ENCODE peak calls at places on chromosome 9, in ten cellular contexts. W is breast epithelium; V is neural progenitor cell; X is foreskin keratinocyte; G is PC-9; Z is CD8-positive, alpha-beta T cell; K is OCI-LY7; B is left lung; Y is mesendoderm; P is adipocyte. C is an unnamed sample. For H3K4me1, the result is how much of the 10 kb centered on the place peaks cover.

GRCh38 chr9:131755541-131756198 is 15.8 kb upstream of the RAPGEF1 start:
- DNase-seq in W (peak), V (peak), X (peak), G (peak), Z (peak), K (peak), B (peak), Y (peak), P (peak), C (peak)

GRCh38 chr9:136769710-136770191 is 5.4 kb upstream of the LCN15 start:
- DNase-seq in W (no peak), V (peak), X (no peak), G (peak), Z (peak), K (peak), B (no peak), Y (peak), P (peak), C (no peak)

GRCh38 chr9:89481161-89481915 is 16.6 kb downstream of the SEMA4D start:
- DNase-seq in W (no peak), V (no peak), X (no peak), G (no peak), Z (peak), K (peak), B (no peak), Y (no peak), P (no peak), C (no peak)

GRCh38 chr9:132833451-132834130 is 44.5 kb downstream of the AK8 start:
- DNase-seq in W (no peak), V (no peak), X (no peak), G (no peak), Z (no peak), K (no peak), B (no peak), Y (no peak), P (no peak), C (no peak)

GRCh38 chr9:91835632-91836031 is 114.4 kb downstream of the ROR2 start:
- DNase-seq in W (no peak), V (no peak), X (no peak), G (no peak), Z (no peak), K (peak), B (no peak), Y (no peak), P (no peak), C (no peak)

GRCh38 chr9:89592963-89593775 is 11.6 kb upstream of the GADD45G start:
- DNase-seq in W (no peak), V (peak), X (peak), G (peak), Z (peak), K (no peak), B (no peak), Y (peak), P (peak), C (no peak)

GRCh38 chr9:89013660-89014059 is 22.4 kb downstream of the S1PR3 start:
- DNase-seq in W (peak), V (no peak), X (no peak), G (no peak), Z (no peak), K (no peak), B (no peak), Y (no peak), P (no peak), C (no peak)

GRCh38 chr9:115291841-115292240 is 173.9 kb upstream of the TNC start:
- DNase-seq in W (no peak), V (no peak), X (peak), G (peak), Z (no peak), K (no peak), B (peak), Y (peak), P (peak), C (no peak)

GRCh38 chr9:27184556-27185351 is 75.7 kb downstream of the TEK start:
- DNase-seq in W (no peak), V (no peak), X (peak), G (no peak), Z (no peak), K (no peak), B (no peak), Y (no peak), P (no peak), C (no peak)

GRCh38 chr9:111483419-111483861 is 743 bp downstream of the ECPAS start:
- DNase-seq in W (no peak), V (no peak), X (no peak), G (no peak), Z (no peak), K (peak), B (no peak), Y (no peak), P (no peak), C (no peak)

GRCh38 chr9:120708526-120709224 is 5.6 kb downstream of the MEGF9 start:
- DNase-seq in W (no peak), V (no peak), X (peak), G (no peak), Z (no peak), K (no peak), B (no peak), Y (no peak), P (peak), C (no peak)

GRCh38 chr9:138119202-138120027 is 241.8 kb downstream of the CACNA1B start:
- DNase-seq in W (no peak), V (no peak), X (no peak), G (no peak), Z (no peak), K (no peak), B (peak), Y (no peak), P (no peak), C (no peak)

GRCh38 chr9:38026021-38026809 is 42.8 kb downstream of the SHB start:
- DNase-seq in W (no peak), V (no peak), X (peak), G (peak), Z (no peak), K (no peak), B (no peak), Y (peak), P (peak), C (peak)

GRCh38 chr9:38027714-38028113 is 41.3 kb downstream of the SHB start:
- DNase-seq in W (no peak), V (no peak), X (no peak), G (no peak), Z (no peak), K (no peak), B (no peak), Y (no peak), P (no peak), C (no peak)

GRCh38 chr9:38024036-38024681 is 44.9 kb downstream of the SHB start:
- DNase-seq in W (peak), V (peak), X (peak), G (peak), Z (no peak), K (no peak), B (peak), Y (peak), P (peak), C (no peak)

GRCh38 chr9:38025166-38025565 is 43.9 kb downstream of the SHB start:
- DNase-seq in W (no peak), V (no peak), X (no peak), G (no peak), Z (no peak), K (no peak), B (no peak), Y (peak), P (no peak), C (no peak)

DNA sequence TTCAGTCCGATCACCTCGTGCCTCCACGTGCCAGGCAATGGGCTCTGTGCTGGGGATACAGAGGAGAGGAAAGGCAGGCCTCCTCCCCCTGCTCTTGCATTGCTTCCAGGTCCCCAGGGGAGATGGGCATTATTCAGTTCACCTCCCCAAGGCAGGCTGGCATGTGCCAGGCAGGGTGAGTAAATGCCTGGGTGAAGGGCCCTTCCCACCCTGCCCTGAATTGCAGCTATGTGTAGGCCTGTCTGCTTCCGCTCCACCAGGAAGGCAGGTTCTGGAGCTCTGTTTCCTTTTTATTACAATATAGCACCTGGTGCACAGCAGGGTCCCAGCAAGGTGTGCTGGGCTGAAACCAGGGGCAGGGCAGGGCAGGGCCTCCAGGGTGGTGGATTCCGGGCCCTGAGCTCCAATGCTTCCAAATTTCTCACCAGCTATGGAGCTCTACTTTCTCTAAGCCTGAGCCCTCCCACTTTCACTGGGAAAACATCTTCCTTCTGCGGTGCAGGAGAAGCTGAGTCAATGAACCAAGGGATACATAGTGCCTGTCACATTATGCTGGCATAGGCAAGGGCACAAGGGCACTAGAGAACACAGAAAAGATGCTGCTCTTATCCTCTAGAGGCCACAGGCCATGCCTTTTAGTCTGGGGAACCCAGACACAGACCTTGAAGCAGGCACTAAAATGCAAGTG is 42.0 kb downstream of the SHB start:
- DNase-seq in W (no peak), V (no peak), X (peak), G (no peak), Z (no peak), K (no peak), B (no peak), Y (no peak), P (no peak), C (no peak)
- H3K4me1 ChIP-seq in W (under half), V (under half), X (under half), G (half or more), Z (under half), K (under half), B (under half), Y (under half), P (half or more), C (under half)

GRCh38 chr9:121737481-121737931 is 86.1 kb downstream of the DAB2IP start:
- DNase-seq in W (no peak), V (no peak), X (no peak), G (no peak), Z (no peak), K (no peak), B (no peak), Y (no peak), P (no peak), C (no peak)
- H3K4me1 ChIP-seq in W (under half), V (half or more), X (under half), G (half or more), Z (under half), K (half or more), B (under half), Y (under half), P (under half), C (under half)

GRCh38 chr9:127874301-127875216 is 2.9 kb downstream of the AK1 start:
- DNase-seq in W (no peak), V (no peak), X (peak), G (peak), Z (no peak), K (no peak), B (no peak), Y (no peak), P (no peak), C (no peak)

GRCh38 chr9:127873223-127873691 is 4.2 kb downstream of the AK1 start:
- DNase-seq in W (no peak), V (peak), X (no peak), G (no peak), Z (no peak), K (no peak), B (no peak), Y (no peak), P (no peak), C (no peak)

GRCh38 chr9:127872492-127873222 is 4.8 kb downstream of the AK1 start:
- DNase-seq in W (no peak), V (no peak), X (no peak), G (no peak), Z (no peak), K (no peak), B (no peak), Y (no peak), P (no peak), C (peak)

GRCh38 chr9:127875306-127875966 is 2.0 kb downstream of the AK1 start:
- DNase-seq in W (no peak), V (no peak), X (no peak), G (no peak), Z (no peak), K (no peak), B (no peak), Y (no peak), P (peak), C (no peak)

GRCh38 chr9:127873886-127874285 is 3.6 kb downstream of the AK1 start:
- DNase-seq in W (peak), V (no peak), X (no peak), G (no peak), Z (no peak), K (no peak), B (peak), Y (no peak), P (peak), C (peak)
- H3K4me1 ChIP-seq in W (under half), V (under half), X (under half), G (under half), Z (under half), K (under half), B (under half), Y (under half), P (half or more), C (under half)

GRCh38 chr9:123923377-123923776 is 6.5 kb downstream of the DENND1A start:
- DNase-seq in W (no peak), V (no peak), X (no peak), G (no peak), Z (no peak), K (no peak), B (no peak), Y (no peak), P (no peak), C (no peak)
- H3K4me1 ChIP-seq in W (under half), V (under half), X (under half), G (under half), Z (under half), K (under half), B (under half), Y (under half), P (under half), C (under half)

GRCh38 chr9:73216016-73216415 is 64.4 kb downstream of the ANXA1 start:
- DNase-seq in W (no peak), V (no peak), X (no peak), G (no peak), Z (no peak), K (no peak), B (no peak), Y (peak), P (no peak), C (no peak)
- H3K4me1 ChIP-seq in W (under half), V (under half), X (under half), G (under half), Z (under half), K (under half), B (under half), Y (under half), P (under half), C (under half)

C was measured in pancreas.